ENCODE peak calls at places on chromosomes 5 and 9, in eight cellular contexts. One of them, this sample, is unnamed.

GRCh38 chr5:57976506-57976905 is 483.4 kb downstream of the PLK2 start:
- DNase-seq in stimulated activated CD8-positive, alpha-beta memory T cell treated with anti-CD3 and anti-CD28 coated beads, Interleukin-4, amount 100 ng/mL, for 24 hours: no peak
- DNase-seq in A549: no peak
- DNase-seq in stimulated activated CD4-positive, alpha-beta T cell treated with anti-CD3 and anti-CD28 coated beads, Interleukin-2, amount 100 ng/mL, for 24 hours: no peak
- DNase-seq in B cell: no peak
- DNase-seq in Right ventricle myocardium superior: no peak
- DNase-seq in NCI-H446: no peak
- DNase-seq in astrocyte of the spinal cord: no peak
- DNase-seq in this sample: no peak

GRCh38 chr5:39187873-39188731 is 31.3 kb downstream of the FYB1 start:
- DNase-seq in stimulated activated CD8-positive, alpha-beta memory T cell treated with anti-CD3 and anti-CD28 coated beads, Interleukin-4, amount 100 ng/mL, for 24 hours: no peak
- DNase-seq in A549: no peak
- DNase-seq in stimulated activated CD4-positive, alpha-beta T cell treated with anti-CD3 and anti-CD28 coated beads, Interleukin-2, amount 100 ng/mL, for 24 hours: no peak
- DNase-seq in B cell: no peak
- DNase-seq in Right ventricle myocardium superior: no peak
- DNase-seq in NCI-H446: no peak
- DNase-seq in astrocyte of the spinal cord: no peak
- DNase-seq in this sample: no peak

GRCh38 chr9:35293381-35293780 is 131.6 kb downstream of the UNC13B start:
- DNase-seq in stimulated activated CD8-positive, alpha-beta memory T cell treated with anti-CD3 and anti-CD28 coated beads, Interleukin-4, amount 100 ng/mL, for 24 hours: no peak
- DNase-seq in A549: no peak
- DNase-seq in stimulated activated CD4-positive, alpha-beta T cell treated with anti-CD3 and anti-CD28 coated beads, Interleukin-2, amount 100 ng/mL, for 24 hours: no peak
- DNase-seq in B cell: no peak
- DNase-seq in Right ventricle myocardium superior: no peak
- DNase-seq in NCI-H446: no peak
- DNase-seq in astrocyte of the spinal cord: no peak
- DNase-seq in this sample: no peak

GRCh38 chr9:116860509-116861120 is 173.5 kb downstream of the TRIM32 start:
- DNase-seq in stimulated activated CD8-positive, alpha-beta memory T cell treated with anti-CD3 and anti-CD28 coated beads, Interleukin-4, amount 100 ng/mL, for 24 hours: no peak
- DNase-seq in A549: peak
- DNase-seq in stimulated activated CD4-positive, alpha-beta T cell treated with anti-CD3 and anti-CD28 coated beads, Interleukin-2, amount 100 ng/mL, for 24 hours: peak
- DNase-seq in B cell: no peak
- DNase-seq in Right ventricle myocardium superior: peak
- DNase-seq in NCI-H446: peak
- DNase-seq in astrocyte of the spinal cord: peak
- DNase-seq in this sample: peak

GRCh38 chr5:6632324-6632930 is 417 bp downstream of the NSUN2 start:
- DNase-seq in stimulated activated CD8-positive, alpha-beta memory T cell treated with anti-CD3 and anti-CD28 coated beads, Interleukin-4, amount 100 ng/mL, for 24 hours: no peak
- DNase-seq in A549: peak
- DNase-seq in stimulated activated CD4-positive, alpha-beta T cell treated with anti-CD3 and anti-CD28 coated beads, Interleukin-2, amount 100 ng/mL, for 24 hours: peak
- DNase-seq in B cell: no peak
- DNase-seq in Right ventricle myocardium superior: no peak
- DNase-seq in NCI-H446: no peak
- DNase-seq in astrocyte of the spinal cord: peak
- DNase-seq in this sample: peak

GRCh38 chr5:108084105-108084504 is 297.8 kb downstream of the FBXL17 start:
- DNase-seq in stimulated activated CD8-positive, alpha-beta memory T cell treated with anti-CD3 and anti-CD28 coated beads, Interleukin-4, amount 100 ng/mL, for 24 hours: no peak
- DNase-seq in A549: no peak
- DNase-seq in stimulated activated CD4-positive, alpha-beta T cell treated with anti-CD3 and anti-CD28 coated beads, Interleukin-2, amount 100 ng/mL, for 24 hours: no peak
- DNase-seq in B cell: no peak
- DNase-seq in Right ventricle myocardium superior: no peak
- DNase-seq in NCI-H446: no peak
- DNase-seq in astrocyte of the spinal cord: peak
- DNase-seq in this sample: no peak

GRCh38 chr5:54959673-54960418 is 25.5 kb downstream of the ESM1 start:
- DNase-seq in stimulated activated CD8-positive, alpha-beta memory T cell treated with anti-CD3 and anti-CD28 coated beads, Interleukin-4, amount 100 ng/mL, for 24 hours: peak
- DNase-seq in A549: no peak
- DNase-seq in stimulated activated CD4-positive, alpha-beta T cell treated with anti-CD3 and anti-CD28 coated beads, Interleukin-2, amount 100 ng/mL, for 24 hours: peak
- DNase-seq in B cell: no peak
- DNase-seq in Right ventricle myocardium superior: no peak
- DNase-seq in NCI-H446: no peak
- DNase-seq in astrocyte of the spinal cord: no peak
- DNase-seq in this sample: peak

GRCh38 chr5:177124486-177124991 is 9.0 kb upstream of the NSD1 start:
- DNase-seq in stimulated activated CD8-positive, alpha-beta memory T cell treated with anti-CD3 and anti-CD28 coated beads, Interleukin-4, amount 100 ng/mL, for 24 hours: no peak
- DNase-seq in A549: no peak
- DNase-seq in stimulated activated CD4-positive, alpha-beta T cell treated with anti-CD3 and anti-CD28 coated beads, Interleukin-2, amount 100 ng/mL, for 24 hours: no peak
- DNase-seq in B cell: peak
- DNase-seq in Right ventricle myocardium superior: no peak
- DNase-seq in NCI-H446: no peak
- DNase-seq in astrocyte of the spinal cord: no peak
- DNase-seq in this sample: no peak

GRCh38 chr5:38330207-38330606 is 71.8 kb downstream of the EGFLAM start:
- DNase-seq in stimulated activated CD8-positive, alpha-beta memory T cell treated with anti-CD3 and anti-CD28 coated beads, Interleukin-4, amount 100 ng/mL, for 24 hours: no peak
- DNase-seq in A549: no peak
- DNase-seq in stimulated activated CD4-positive, alpha-beta T cell treated with anti-CD3 and anti-CD28 coated beads, Interleukin-2, amount 100 ng/mL, for 24 hours: no peak
- DNase-seq in B cell: no peak
- DNase-seq in Right ventricle myocardium superior: no peak
- DNase-seq in NCI-H446: no peak
- DNase-seq in astrocyte of the spinal cord: peak
- DNase-seq in this sample: no peak

GRCh38 chr5:150487199-150488061 is 20.5 kb upstream of the NDST1 start:
- DNase-seq in stimulated activated CD8-positive, alpha-beta memory T cell treated with anti-CD3 and anti-CD28 coated beads, Interleukin-4, amount 100 ng/mL, for 24 hours: no peak
- DNase-seq in A549: peak
- DNase-seq in stimulated activated CD4-positive, alpha-beta T cell treated with anti-CD3 and anti-CD28 coated beads, Interleukin-2, amount 100 ng/mL, for 24 hours: no peak
- DNase-seq in B cell: peak
- DNase-seq in Right ventricle myocardium superior: peak
- DNase-seq in NCI-H446: no peak
- DNase-seq in astrocyte of the spinal cord: no peak
- DNase-seq in this sample: peak

GRCh38 chr9:129383005-129383414 is 204.9 kb upstream of the IER5L start:
- DNase-seq in stimulated activated CD8-positive, alpha-beta memory T cell treated with anti-CD3 and anti-CD28 coated beads, Interleukin-4, amount 100 ng/mL, for 24 hours: no peak
- DNase-seq in A549: no peak
- DNase-seq in stimulated activated CD4-positive, alpha-beta T cell treated with anti-CD3 and anti-CD28 coated beads, Interleukin-2, amount 100 ng/mL, for 24 hours: no peak
- DNase-seq in B cell: no peak
- DNase-seq in Right ventricle myocardium superior: peak
- DNase-seq in NCI-H446: no peak
- DNase-seq in astrocyte of the spinal cord: no peak
- DNase-seq in this sample: no peak

GRCh38 chr5:14560091-14560595 is 21.4 kb upstream of the OTULINL start:
- DNase-seq in stimulated activated CD8-positive, alpha-beta memory T cell treated with anti-CD3 and anti-CD28 coated beads, Interleukin-4, amount 100 ng/mL, for 24 hours: no peak
- DNase-seq in A549: no peak
- DNase-seq in stimulated activated CD4-positive, alpha-beta T cell treated with anti-CD3 and anti-CD28 coated beads, Interleukin-2, amount 100 ng/mL, for 24 hours: no peak
- DNase-seq in B cell: peak
- DNase-seq in Right ventricle myocardium superior: no peak
- DNase-seq in NCI-H446: no peak
- DNase-seq in astrocyte of the spinal cord: no peak
- DNase-seq in this sample: no peak

GRCh38 chr5:141951341-141951781 is 6.6 kb downstream of the PCDH12 start:
- DNase-seq in stimulated activated CD8-positive, alpha-beta memory T cell treated with anti-CD3 and anti-CD28 coated beads, Interleukin-4, amount 100 ng/mL, for 24 hours: peak
- DNase-seq in A549: peak
- DNase-seq in stimulated activated CD4-positive, alpha-beta T cell treated with anti-CD3 and anti-CD28 coated beads, Interleukin-2, amount 100 ng/mL, for 24 hours: peak
- DNase-seq in B cell: peak
- DNase-seq in Right ventricle myocardium superior: no peak
- DNase-seq in NCI-H446: no peak
- DNase-seq in astrocyte of the spinal cord: no peak
- DNase-seq in this sample: no peak

GRCh38 chr5:88509403-88509802 is 240.8 kb upstream of the TMEM161B start:
- DNase-seq in stimulated activated CD8-positive, alpha-beta memory T cell treated with anti-CD3 and anti-CD28 coated beads, Interleukin-4, amount 100 ng/mL, for 24 hours: no peak
- DNase-seq in A549: no peak
- DNase-seq in stimulated activated CD4-positive, alpha-beta T cell treated with anti-CD3 and anti-CD28 coated beads, Interleukin-2, amount 100 ng/mL, for 24 hours: no peak
- DNase-seq in B cell: no peak
- DNase-seq in Right ventricle myocardium superior: no peak
- DNase-seq in NCI-H446: no peak
- DNase-seq in astrocyte of the spinal cord: no peak
- DNase-seq in this sample: no peak

GRCh38 chr5:74241751-74242140 is 398.8 kb downstream of the ENC1 start:
- DNase-seq in stimulated activated CD8-positive, alpha-beta memory T cell treated with anti-CD3 and anti-CD28 coated beads, Interleukin-4, amount 100 ng/mL, for 24 hours: no peak
- DNase-seq in A549: no peak
- DNase-seq in stimulated activated CD4-positive, alpha-beta T cell treated with anti-CD3 and anti-CD28 coated beads, Interleukin-2, amount 100 ng/mL, for 24 hours: no peak
- DNase-seq in B cell: no peak
- DNase-seq in Right ventricle myocardium superior: no peak
- DNase-seq in NCI-H446: no peak
- DNase-seq in astrocyte of the spinal cord: no peak
- DNase-seq in this sample: peak

GRCh38 chr9:133955821-133956411 is 36.2 kb downstream of the VAV2 start:
- DNase-seq in stimulated activated CD8-positive, alpha-beta memory T cell treated with anti-CD3 and anti-CD28 coated beads, Interleukin-4, amount 100 ng/mL, for 24 hours: no peak
- DNase-seq in A549: no peak
- DNase-seq in stimulated activated CD4-positive, alpha-beta T cell treated with anti-CD3 and anti-CD28 coated beads, Interleukin-2, amount 100 ng/mL, for 24 hours: peak
- DNase-seq in B cell: peak
- DNase-seq in Right ventricle myocardium superior: peak
- DNase-seq in NCI-H446: no peak
- DNase-seq in astrocyte of the spinal cord: peak
- DNase-seq in this sample: no peak

GRCh38 chr5:103498211-103498610 is 64.4 kb downstream of the NUDT12 start:
- DNase-seq in stimulated activated CD8-positive, alpha-beta memory T cell treated with anti-CD3 and anti-CD28 coated beads, Interleukin-4, amount 100 ng/mL, for 24 hours: no peak
- DNase-seq in A549: no peak
- DNase-seq in stimulated activated CD4-positive, alpha-beta T cell treated with anti-CD3 and anti-CD28 coated beads, Interleukin-2, amount 100 ng/mL, for 24 hours: no peak
- DNase-seq in B cell: no peak
- DNase-seq in Right ventricle myocardium superior: no peak
- DNase-seq in NCI-H446: no peak
- DNase-seq in astrocyte of the spinal cord: no peak
- DNase-seq in this sample: no peak

This sample was measured in ACHN.